ENCODE peak calls at places on chromosomes 5 and 9, in six cellular contexts. Z is fibroblast of lung; M is stimulated activated CD8-positive, alpha-beta memory T cell treated with anti-CD3 and anti-CD28 coated beads, Interleukin-4, amount 100 ng/mL, for 1 hour; V is COR-L47; I is iris pigment epithelial cell; R is posterior vena cava. N is an unnamed sample.

GRCh38 chr5:134738963-134739661 is 764 bp downstream of the CAMLG start:
- DNase-seq in Z (peak), M (no peak), V (peak), I (peak), R (no peak), N (peak)

GRCh38 chr5:150035139-150035893 is 34.8 kb downstream of the HMGXB3 start:
- DNase-seq in Z (no peak), M (no peak), V (no peak), I (no peak), R (no peak), N (no peak)

GRCh38 chr5:11931638-11932037 is 27.4 kb upstream of the CTNND2 start:
- DNase-seq in Z (no peak), M (no peak), V (no peak), I (no peak), R (no peak), N (no peak)

GRCh38 chr9:134295101-134295745 is 31.0 kb upstream of the RXRA start:
- DNase-seq in Z (no peak), M (no peak), V (no peak), I (no peak), R (no peak), N (no peak)

GRCh38 chr5:104628906-104629305 is 1066.3 kb upstream of the NUDT12 start:
- DNase-seq in Z (peak), M (no peak), V (no peak), I (peak), R (no peak), N (no peak)

GRCh38 chr5:82396871-82397514 is 118.8 kb upstream of the RPS23 start:
- DNase-seq in Z (peak), M (no peak), V (peak), I (peak), R (peak), N (peak)

GRCh38 chr5:77133061-77133758 is 46.1 kb upstream of the ZBED3 start:
- DNase-seq in Z (peak), M (no peak), V (no peak), I (peak), R (peak), N (peak)

GRCh38 chr5:127995556-127995955 is 88.0 kb upstream of the SLC12A2 start:
- DNase-seq in Z (no peak), M (no peak), V (no peak), I (peak), R (no peak), N (no peak)

GRCh38 chr9:120236596-120236995 is 343.4 kb downstream of the CDK5RAP2 start:
- DNase-seq in Z (no peak), M (no peak), V (no peak), I (no peak), R (no peak), N (no peak)

GRCh38 chr5:132005591-132005990 is 5.9 kb downstream of the ACSL6 start:
- DNase-seq in Z (no peak), M (no peak), V (no peak), I (no peak), R (peak), N (no peak)

GRCh38 chr9:134231330-134231745 is 67.0 kb upstream of the RNU6ATAC start:
- DNase-seq in Z (peak), M (no peak), V (no peak), I (peak), R (no peak), N (no peak)

GRCh38 chr5:54673523-54674225 is 156.1 kb downstream of the SNX18 start:
- DNase-seq in Z (no peak), M (no peak), V (no peak), I (peak), R (peak), N (no peak)

GRCh38 chr5:14914603-14915277 is 43.2 kb upstream of the ANKH start:
- DNase-seq in Z (peak), M (no peak), V (no peak), I (peak), R (no peak), N (no peak)

GRCh38 chr5:15203376-15203775 is 296.6 kb upstream of the FBXL7 start:
- DNase-seq in Z (no peak), M (no peak), V (no peak), I (peak), R (no peak), N (no peak)

N was measured in A549.